ENCODE peak calls at places on chromosome 4, in five cellular contexts. One of them, this sample, is unnamed.

GRCh38 chr4:107279729-107280128 is 243.6 kb upstream of the DKK2 start:
- DNase-seq in GM10248: no peak
- DNase-seq in AG04450: no peak
- DNase-seq in tibial nerve: no peak
- DNase-seq in mucosa of descending colon: no peak
- DNase-seq in this sample: no peak

GRCh38 chr4:122847931-122848330 is 21.3 kb downstream of the FGF2 start:
- DNase-seq in mucosa of descending colon: no peak
- DNase-seq in AG04450: no peak
- DNase-seq in GM10248: no peak
- DNase-seq in tibial nerve: no peak
- DNase-seq in this sample: no peak

GRCh38 chr4:78609580-78609979 is 58.0 kb downstream of the ANXA3 start:
- DNase-seq in GM10248: no peak
- DNase-seq in tibial nerve: no peak
- DNase-seq in mucosa of descending colon: no peak
- DNase-seq in AG04450: no peak
- DNase-seq in this sample: no peak

GRCh38 chr4:169251291-169252235 is 19.2 kb downstream of the SH3RF1 start:
- DNase-seq in GM10248: no peak
- DNase-seq in mucosa of descending colon: no peak
- DNase-seq in tibial nerve: no peak
- DNase-seq in AG04450: no peak
- DNase-seq in this sample: no peak

GRCh38 chr4:15753786-15754185 is 24.3 kb upstream of the CD38 start:
- DNase-seq in tibial nerve: no peak
- DNase-seq in mucosa of descending colon: no peak
- DNase-seq in GM10248: no peak
- DNase-seq in AG04450: no peak
- DNase-seq in this sample: no peak

GRCh38 chr4:108559911-108560310 is 60.5 kb upstream of the RPL34 start:
- DNase-seq in mucosa of descending colon: no peak
- DNase-seq in AG04450: no peak
- DNase-seq in tibial nerve: no peak
- DNase-seq in GM10248: no peak
- DNase-seq in this sample: no peak

GRCh38 chr4:80611366-80611765 is 275.8 kb downstream of the CFAP299 start:
- DNase-seq in GM10248: no peak
- DNase-seq in AG04450: no peak
- DNase-seq in tibial nerve: no peak
- DNase-seq in mucosa of descending colon: no peak
- DNase-seq in this sample: no peak

GRCh38 chr4:77169496-77169895 is 12.5 kb downstream of the CCNG2 start:
- DNase-seq in tibial nerve: no peak
- DNase-seq in GM10248: no peak
- DNase-seq in mucosa of descending colon: no peak
- DNase-seq in AG04450: peak; percentile 20
- DNase-seq in this sample: no peak

GRCh38 chr4:119733431-119733830 is 104.8 kb upstream of the PDE5A start:
- DNase-seq in tibial nerve: no peak
- DNase-seq in GM10248: no peak
- DNase-seq in mucosa of descending colon: no peak
- DNase-seq in AG04450: no peak
- DNase-seq in this sample: no peak

GRCh38 chr4:119179011-119179410 is 33.5 kb upstream of the USP53 start:
- DNase-seq in tibial nerve: no peak
- DNase-seq in GM10248: no peak
- DNase-seq in AG04450: no peak
- DNase-seq in mucosa of descending colon: no peak
- DNase-seq in this sample: no peak

GRCh38 chr4:78601013-78601412 is 49.4 kb downstream of the ANXA3 start:
- DNase-seq in tibial nerve: no peak
- DNase-seq in GM10248: peak; percentile 42
- DNase-seq in mucosa of descending colon: no peak
- DNase-seq in AG04450: no peak
- DNase-seq in this sample: peak; percentile 40

GRCh38 chr4:98374643-98375042 is 113.5 kb downstream of the RAP1GDS1 start:
- DNase-seq in GM10248: no peak
- DNase-seq in tibial nerve: no peak
- DNase-seq in mucosa of descending colon: no peak
- DNase-seq in AG04450: peak; percentile 21
- DNase-seq in this sample: no peak

GRCh38 chr4:52641853-52642563 is 17.1 kb downstream of the USP46 start:
- DNase-seq in GM10248: peak; percentile 45
- DNase-seq in mucosa of descending colon: no peak
- DNase-seq in tibial nerve: no peak
- DNase-seq in AG04450: no peak
- DNase-seq in this sample: peak; percentile 59

GRCh38 chr4:2650276-2650675 is 105.9 kb downstream of the TNIP2 start:
- DNase-seq in AG04450: no peak
- DNase-seq in tibial nerve: no peak
- DNase-seq in mucosa of descending colon: no peak
- DNase-seq in GM10248: no peak
- DNase-seq in this sample: no peak

GRCh38 chr4:25925486-25926201 is 11.6 kb downstream of the SMIM20 start:
- DNase-seq in tibial nerve: peak; percentile 35
- DNase-seq in mucosa of descending colon: no peak
- DNase-seq in AG04450: no peak
- DNase-seq in GM10248: peak; percentile 58
- DNase-seq in this sample: peak; percentile 66

GRCh38 chr4:140052050-140052449 is 101.9 kb downstream of the MAML3 start:
- DNase-seq in GM10248: peak; percentile 18
- DNase-seq in mucosa of descending colon: no peak
- DNase-seq in tibial nerve: no peak
- DNase-seq in AG04450: no peak
- DNase-seq in this sample: peak; percentile 22

GRCh38 chr4:176588436-176588835 is 204.3 kb downstream of the VEGFC start:
- DNase-seq in tibial nerve: no peak
- DNase-seq in AG04450: no peak
- DNase-seq in GM10248: no peak
- DNase-seq in mucosa of descending colon: no peak
- DNase-seq in this sample: no peak

GRCh38 chr4:105944535-105944934 is 49.3 kb downstream of the NPNT start:
- DNase-seq in tibial nerve: no peak
- DNase-seq in GM10248: no peak
- DNase-seq in AG04450: no peak
- DNase-seq in mucosa of descending colon: no peak
- DNase-seq in this sample: no peak

GRCh38 chr4:41963105-41963504 is 18.5 kb upstream of the DCAF4L1 start:
- DNase-seq in GM10248: no peak
- DNase-seq in tibial nerve: no peak
- DNase-seq in mucosa of descending colon: no peak
- DNase-seq in AG04450: no peak
- DNase-seq in this sample: no peak

GRCh38 chr4:54902261-54902660 is 223.1 kb downstream of the KDR start:
- DNase-seq in GM10248: no peak
- DNase-seq in mucosa of descending colon: no peak
- DNase-seq in AG04450: no peak
- DNase-seq in tibial nerve: no peak
- DNase-seq in this sample: no peak

GRCh38 chr4:7769936-7770674 is 169.6 kb downstream of the AFAP1 start:
- DNase-seq in AG04450: no peak
- DNase-seq in mucosa of descending colon: no peak
- DNase-seq in GM10248: peak; percentile 55
- DNase-seq in tibial nerve: no peak
- DNase-seq in this sample: no peak

GRCh38 chr4:112563431-112564200 is 47.6 kb upstream of the NEUROG2 start:
- DNase-seq in mucosa of descending colon: no peak
- DNase-seq in AG04450: no peak
- DNase-seq in tibial nerve: no peak
- DNase-seq in GM10248: no peak
- DNase-seq in this sample: no peak

GRCh38 chr4:24704152-24704551 is 91.2 kb upstream of the SOD3 start:
- DNase-seq in tibial nerve: no peak
- DNase-seq in mucosa of descending colon: no peak
- DNase-seq in GM10248: no peak
- DNase-seq in AG04450: no peak
- DNase-seq in this sample: no peak

GRCh38 chr4:62709618-62710252 is 1509.6 kb downstream of the ADGRL3 start:
- DNase-seq in mucosa of descending colon: no peak
- DNase-seq in AG04450: no peak
- DNase-seq in GM10248: peak; percentile 8
- DNase-seq in tibial nerve: no peak
- DNase-seq in this sample: peak; percentile 14

GRCh38 chr4:7841071-7841470 is 98.6 kb downstream of the AFAP1 start:
- DNase-seq in tibial nerve: no peak
- DNase-seq in mucosa of descending colon: no peak
- DNase-seq in GM10248: no peak
- DNase-seq in AG04450: no peak
- DNase-seq in this sample: no peak

GRCh38 chr4:173333658-173334084 is 487 bp downstream of the HMGB2 start:
- DNase-seq in mucosa of descending colon: peak; percentile 82
- DNase-seq in tibial nerve: peak; percentile 19
- DNase-seq in GM10248: peak; percentile 25
- DNase-seq in AG04450: no peak
- DNase-seq in this sample: peak; percentile 47

GRCh38 chr4:107757860-107758476 is 37.9 kb upstream of the PAPSS1 start:
- DNase-seq in tibial nerve: no peak
- DNase-seq in AG04450: peak; percentile 6
- DNase-seq in mucosa of descending colon: no peak
- DNase-seq in GM10248: peak; percentile 20
- DNase-seq in this sample: peak; percentile 22

GRCh38 chr4:138561276-138561880 is 319.2 kb upstream of the SLC7A11 start:
- DNase-seq in mucosa of descending colon: no peak
- DNase-seq in tibial nerve: no peak
- DNase-seq in GM10248: no peak
- DNase-seq in AG04450: no peak
- DNase-seq in this sample: no peak

GRCh38 chr4:14176613-14177012 is 549.1 kb upstream of the BOD1L1 start:
- DNase-seq in GM10248: no peak
- DNase-seq in AG04450: no peak
- DNase-seq in tibial nerve: no peak
- DNase-seq in mucosa of descending colon: no peak
- DNase-seq in this sample: no peak

GRCh38 chr4:22969314-22969896 is 276.7 kb downstream of the GBA3 start:
- DNase-seq in tibial nerve: no peak
- DNase-seq in AG04450: no peak
- DNase-seq in mucosa of descending colon: no peak
- DNase-seq in GM10248: no peak
- DNase-seq in this sample: no peak

GRCh38 chr4:33722254-33722653 is 2522.1 kb downstream of the ARAP2 start:
- DNase-seq in tibial nerve: no peak
- DNase-seq in GM10248: no peak
- DNase-seq in mucosa of descending colon: no peak
- DNase-seq in AG04450: no peak
- DNase-seq in this sample: no peak

GRCh38 chr4:147453561-147454141 is 27.2 kb upstream of the EDNRA start:
- DNase-seq in AG04450: peak; percentile 24
- DNase-seq in tibial nerve: no peak
- DNase-seq in GM10248: no peak
- DNase-seq in mucosa of descending colon: no peak
- DNase-seq in this sample: no peak

DNA sequence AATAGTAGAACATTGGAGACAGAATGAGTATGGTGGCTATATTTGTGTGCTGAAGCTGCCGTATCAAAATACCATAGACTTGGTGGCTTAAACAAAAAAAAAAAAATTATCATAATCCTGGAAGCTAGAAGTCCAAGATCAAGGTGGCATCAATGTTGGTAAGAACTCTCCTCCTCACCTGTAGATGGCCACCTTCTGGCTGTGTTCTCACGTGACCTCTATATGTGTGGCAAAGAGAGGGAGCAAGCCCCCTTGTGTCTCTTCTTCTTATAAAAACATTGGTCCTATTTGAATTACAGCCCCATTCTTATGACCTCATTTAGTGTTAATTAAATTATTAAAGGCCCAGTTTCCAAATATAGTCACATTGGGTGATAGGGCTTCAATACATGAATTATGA is 1640.9 kb upstream of the PCDH7 start:
- DNase-seq in AG04450: no peak
- DNase-seq in mucosa of descending colon: no peak
- DNase-seq in tibial nerve: no peak
- DNase-seq in GM10248: no peak
- DNase-seq in this sample: no peak
- TF ChIP-seq CTCF in AG04450: no peak
- TF ChIP-seq CTCF in mucosa of descending colon: no peak
- TF ChIP-seq CTCF in tibial nerve: no peak
- TF ChIP-seq CTCF in GM10248: no peak
- TF ChIP-seq CTCF in this sample: no peak

GRCh38 chr4:110589297-110589696 is 33.6 kb downstream of the PITX2 start:
- DNase-seq in GM10248: no peak
- DNase-seq in AG04450: no peak
- DNase-seq in mucosa of descending colon: no peak
- DNase-seq in tibial nerve: no peak
- DNase-seq in this sample: no peak
- TF ChIP-seq CTCF in GM10248: no peak
- TF ChIP-seq CTCF in AG04450: peak; percentile 18
- TF ChIP-seq CTCF in mucosa of descending colon: no peak
- TF ChIP-seq CTCF in tibial nerve: no peak
- TF ChIP-seq CTCF in this sample: no peak

GRCh38 chr4:4254666-4255065 is 6.6 kb upstream of the TMEM128 start:
- DNase-seq in tibial nerve: no peak
- DNase-seq in mucosa of descending colon: no peak
- DNase-seq in GM10248: no peak
- DNase-seq in AG04450: no peak
- DNase-seq in this sample: no peak

GRCh38 chr4:4259484-4260100 is 11.6 kb upstream of the TMEM128 start:
- DNase-seq in GM10248: no peak
- DNase-seq in tibial nerve: no peak
- DNase-seq in AG04450: no peak
- DNase-seq in mucosa of descending colon: no peak
- DNase-seq in this sample: no peak

GRCh38 chr4:4256799-4257198 is 8.8 kb upstream of the TMEM128 start:
- DNase-seq in tibial nerve: no peak
- DNase-seq in AG04450: no peak
- DNase-seq in mucosa of descending colon: no peak
- DNase-seq in GM10248: no peak
- DNase-seq in this sample: no peak

GRCh38 chr4:4260185-4260751 is 12.2 kb upstream of the TMEM128 start:
- DNase-seq in GM10248: peak; percentile 50
- DNase-seq in AG04450: no peak
- DNase-seq in mucosa of descending colon: no peak
- DNase-seq in tibial nerve: no peak
- DNase-seq in this sample: peak; percentile 36
- TF ChIP-seq CTCF in GM10248: peak; percentile 16
- TF ChIP-seq CTCF in AG04450: peak; percentile 49
- TF ChIP-seq CTCF in mucosa of descending colon: no peak
- TF ChIP-seq CTCF in tibial nerve: peak; percentile 35
- TF ChIP-seq CTCF in this sample: no peak

GRCh38 chr4:182306792-182307507 is 63.7 kb downstream of the TENM3 start:
- DNase-seq in mucosa of descending colon: no peak
- DNase-seq in GM10248: no peak
- DNase-seq in AG04450: no peak
- DNase-seq in tibial nerve: no peak
- DNase-seq in this sample: no peak
- TF ChIP-seq CTCF in mucosa of descending colon: no peak
- TF ChIP-seq CTCF in GM10248: no peak
- TF ChIP-seq CTCF in AG04450: peak; percentile 32
- TF ChIP-seq CTCF in tibial nerve: no peak
- TF ChIP-seq CTCF in this sample: no peak

GRCh38 chr4:101790521-101791188 is at the start of gene BANK1:
- DNase-seq in tibial nerve: no peak
- DNase-seq in AG04450: no peak
- DNase-seq in mucosa of descending colon: peak; percentile 84
- DNase-seq in GM10248: peak; percentile 85
- DNase-seq in this sample: peak; percentile 84
- TF ChIP-seq CTCF in tibial nerve: peak; percentile 18
- TF ChIP-seq CTCF in AG04450: peak; percentile 20
- TF ChIP-seq CTCF in mucosa of descending colon: no peak
- TF ChIP-seq CTCF in GM10248: peak; percentile 21
- TF ChIP-seq CTCF in this sample: no peak